ENCODE peak calls at places on chromosome 18, in ten cellular contexts. F is stimulated activated CD8-positive, alpha-beta memory T cell treated with anti-CD3 and anti-CD28 coated beads, Interleukin-7, amount 100 ng/mL, for 24 hours; E is HEK293T; M is AG08395; V is stimulated activated CD4-positive, alpha-beta T cell treated with anti-CD3 and anti-CD28 coated beads, Interleukin-2, amount 100 ng/mL, for 24 hours; X is EL; H is Panc1; W is Calu3; O is T-helper 9 cell; J is LHCN-M2. I is an unnamed sample.

GRCh38 chr18:30376515-30376914 is 666.0 kb downstream of the DSC3 start:
- DNase-seq in F (no peak), M (no peak), H (no peak), W (peak), J (peak), E (peak), X (no peak), O (no peak), V (no peak), I (no peak)

GRCh38 chr18:9581667-9582066 is 32.7 kb downstream of the PPP4R1 start:
- DNase-seq in J (no peak), V (no peak), H (no peak), E (no peak), O (no peak), X (no peak), W (no peak), F (no peak), M (no peak), I (no peak)

GRCh38 chr18:46297621-46298020 is 193.4 kb downstream of the HAUS1 start:
- DNase-seq in F (no peak), O (no peak), H (no peak), E (no peak), X (no peak), W (no peak), M (no peak), V (no peak), J (peak), I (no peak)

GRCh38 chr18:48031011-48031480 is 100.6 kb upstream of the SMAD2 start:
- DNase-seq in H (no peak), V (no peak), E (peak), W (peak), J (peak), X (peak), F (no peak), O (no peak), M (peak), I (no peak)

GRCh38 chr18:32349728-32350395 is 120.8 kb downstream of the GAREM1 start:
- DNase-seq in X (peak), H (peak), W (peak), J (peak), M (peak), F (no peak), O (no peak), E (peak), V (no peak), I (no peak)

GRCh38 chr18:35533916-35534315 is 36.2 kb upstream of the INO80C start:
- DNase-seq in M (no peak), V (no peak), W (no peak), H (no peak), E (no peak), O (no peak), F (no peak), X (no peak), J (no peak), I (no peak)

GRCh38 chr18:10054366-10054765 is 140.6 kb downstream of the VAPA start:
- DNase-seq in X (no peak), O (no peak), E (no peak), V (no peak), M (no peak), H (no peak), J (no peak), W (no peak), F (no peak), I (no peak)

GRCh38 chr18:12518326-12518725 is 110.6 kb downstream of the PRELID3A start:
- DNase-seq in F (no peak), V (no peak), H (no peak), M (no peak), X (peak), O (no peak), J (peak), E (no peak), W (no peak), I (no peak)

GRCh38 chr18:55395811-55396210 is 192.2 kb downstream of the TCF4 start:
- DNase-seq in V (no peak), M (no peak), E (no peak), W (no peak), F (no peak), J (no peak), H (no peak), X (no peak), O (no peak), I (no peak)

GRCh38 chr18:23406271-23406787 is 46.8 kb upstream of the RIOK3 start:
- DNase-seq in E (no peak), M (no peak), V (no peak), W (no peak), F (no peak), X (no peak), O (no peak), J (peak), H (no peak), I (no peak)

GRCh38 chr18:8780227-8780626 is 74.9 kb downstream of the MTCL1 start:
- DNase-seq in M (no peak), E (no peak), J (no peak), F (no peak), X (no peak), O (no peak), W (no peak), V (no peak), H (no peak), I (no peak)

GRCh38 chr18:6406075-6406909 is 8.4 kb downstream of the L3MBTL4 start:
- DNase-seq in E (no peak), H (no peak), O (no peak), M (peak), X (peak), F (no peak), V (no peak), J (no peak), W (no peak), I (no peak)

GRCh38 chr18:812123-812672 is at the start of gene YES1:
- DNase-seq in W (peak), M (peak), H (no peak), V (peak), J (peak), F (peak), E (peak), O (peak), X (peak), I (peak)

GRCh38 chr18:77161954-77162353 is 29.4 kb upstream of the MBP start:
- DNase-seq in E (no peak), O (no peak), X (no peak), F (no peak), M (no peak), V (no peak), W (no peak), J (no peak), H (no peak), I (no peak)

GRCh38 chr18:2570772-2571199 is 519 bp downstream of the METTL4 start:
- DNase-seq in M (peak), F (no peak), J (peak), V (peak), O (peak), E (peak), W (peak), X (peak), H (peak), I (peak)

GRCh38 chr18:3340682-3341097 is 78.8 kb downstream of the MYL12B start:
- DNase-seq in O (no peak), H (no peak), X (peak), W (no peak), E (peak), V (no peak), J (peak), F (no peak), M (no peak), I (no peak)

GRCh38 chr18:2515408-2515807 is 55.9 kb downstream of the METTL4 start:
- DNase-seq in J (peak), E (no peak), M (peak), O (no peak), V (no peak), H (no peak), X (peak), W (no peak), F (no peak), I (no peak)

GRCh38 chr18:51370996-51371395 is 173.5 kb upstream of the MEX3C start:
- DNase-seq in E (no peak), J (no peak), O (no peak), F (no peak), H (no peak), X (no peak), W (no peak), M (no peak), V (no peak), I (no peak)

GRCh38 chr18:23560186-23560585 is 26.1 kb downstream of the NPC1 start:
- DNase-seq in O (no peak), W (no peak), V (no peak), X (no peak), H (no peak), F (no peak), J (no peak), E (no peak), M (no peak), I (no peak)

GRCh38 chr18:48004577-48004976 is 74.1 kb upstream of the SMAD2 start:
- DNase-seq in J (no peak), H (no peak), M (no peak), E (no peak), V (no peak), W (no peak), O (no peak), X (no peak), F (no peak), I (no peak)

GRCh38 chr18:12857215-12857924 is 26.7 kb downstream of the PTPN2 start:
- DNase-seq in J (no peak), X (no peak), F (no peak), V (no peak), O (no peak), E (no peak), M (no peak), H (no peak), W (no peak), I (no peak)

GRCh38 chr18:46369323-46369722 is 265.1 kb downstream of the HAUS1 start:
- DNase-seq in X (no peak), F (no peak), W (no peak), V (no peak), M (no peak), O (no peak), E (no peak), H (no peak), J (no peak), I (no peak)

GRCh38 chr18:75429975-75430374 is 2.5 kb upstream of the SMIM21 start:
- DNase-seq in O (no peak), W (no peak), F (no peak), M (no peak), V (no peak), J (no peak), E (peak), X (no peak), H (no peak), I (no peak)

GRCh38 chr18:10495936-10496335 is 29.9 kb upstream of the NAPG start:
- DNase-seq in E (no peak), X (peak), H (no peak), F (no peak), V (no peak), M (no peak), J (peak), O (no peak), W (no peak), I (no peak)

GRCh38 chr18:79772108-79772864 is 25.5 kb upstream of the KCNG2 start:
- DNase-seq in H (no peak), W (no peak), E (no peak), M (no peak), J (no peak), O (no peak), F (no peak), X (no peak), V (no peak), I (no peak)

GRCh38 chr18:58005885-58006523 is 38.0 kb upstream of the NEDD4L start:
- DNase-seq in V (no peak), J (peak), X (peak), O (no peak), F (no peak), E (no peak), M (peak), H (no peak), W (no peak), I (no peak)

GRCh38 chr18:28712172-28712571 is 535.2 kb upstream of the CDH2 start:
- DNase-seq in W (no peak), J (no peak), V (no peak), F (no peak), H (no peak), X (no peak), E (no peak), O (no peak), M (no peak), I (no peak)

GRCh38 chr18:59470627-59471121 is 111.6 kb upstream of the LMAN1 start:
- DNase-seq in H (no peak), M (no peak), X (no peak), W (no peak), E (no peak), F (no peak), V (no peak), J (no peak), O (no peak), I (no peak)

I was measured in activated gamma-delta T cell treated with Interleukin-2 at 50 U/mL for 16 hours.